ENCODE peak calls at places on chromosomes 11 and 22, in four cellular contexts. One of them, this sample, is unnamed.

GRCh38 chr22:23549198-23549595 is 30.9 kb downstream of the IGLL1 start:
- DNase-seq in CD8-positive, alpha-beta memory T cell: no peak
- DNase-seq in RWPE1: no peak
- DNase-seq in PC-9: no peak
- DNase-seq in this sample: no peak

GRCh38 chr11:73566977-73567755 is 30.7 kb downstream of the FAM168A start:
- DNase-seq in CD8-positive, alpha-beta memory T cell: no peak
- DNase-seq in RWPE1: no peak
- DNase-seq in PC-9: no peak
- DNase-seq in this sample: no peak

GRCh38 chr11:67522844-67523555 is at the start of gene CABP2:
- DNase-seq in CD8-positive, alpha-beta memory T cell: no peak
- DNase-seq in RWPE1: no peak
- DNase-seq in PC-9: no peak
- DNase-seq in this sample: no peak

GRCh38 chr11:21567628-21568290 is 625.1 kb upstream of the ANO5 start:
- DNase-seq in CD8-positive, alpha-beta memory T cell: no peak
- DNase-seq in RWPE1: no peak
- DNase-seq in PC-9: no peak
- DNase-seq in this sample: no peak

GRCh38 chr22:30104501-30105156 is 24.4 kb downstream of the HORMAD2 start:
- DNase-seq in CD8-positive, alpha-beta memory T cell: no peak
- DNase-seq in RWPE1: no peak
- DNase-seq in PC-9: no peak
- DNase-seq in this sample: no peak

GRCh38 chr22:42353883-42354727 is 78.1 kb downstream of the NFAM1 start:
- DNase-seq in CD8-positive, alpha-beta memory T cell: no peak
- DNase-seq in RWPE1: no peak
- DNase-seq in PC-9: no peak
- DNase-seq in this sample: no peak

GRCh38 chr22:50261615-50262459 is at the start of gene MAPK12:
- DNase-seq in CD8-positive, alpha-beta memory T cell: no peak
- DNase-seq in RWPE1: no peak
- DNase-seq in PC-9: no peak
- DNase-seq in this sample: no peak

GRCh38 chr22:28111501-28111900 is 192.4 kb upstream of the PITPNB start:
- DNase-seq in CD8-positive, alpha-beta memory T cell: no peak
- DNase-seq in RWPE1: no peak
- DNase-seq in PC-9: no peak
- DNase-seq in this sample: no peak

GRCh38 chr11:103749158-103749557 is 287.3 kb upstream of the DDI1 start:
- DNase-seq in CD8-positive, alpha-beta memory T cell: no peak
- DNase-seq in RWPE1: no peak
- DNase-seq in PC-9: no peak
- DNase-seq in this sample: no peak

GRCh38 chr11:92253945-92254344 is 29.3 kb downstream of the FAT3 start:
- DNase-seq in CD8-positive, alpha-beta memory T cell: no peak
- DNase-seq in RWPE1: no peak
- DNase-seq in PC-9: no peak
- DNase-seq in this sample: no peak

GRCh38 chr11:61162092-61162935 is 1.1 kb upstream of the VPS37C start:
- DNase-seq in CD8-positive, alpha-beta memory T cell: no peak
- DNase-seq in RWPE1: peak; percentile 66
- DNase-seq in PC-9: peak; percentile 77
- DNase-seq in this sample: peak; percentile 40

GRCh38 chr11:91972665-91973266 is 251.9 kb upstream of the FAT3 start:
- DNase-seq in CD8-positive, alpha-beta memory T cell: no peak
- DNase-seq in RWPE1: no peak
- DNase-seq in PC-9: no peak
- DNase-seq in this sample: peak; percentile 81

GRCh38 chr11:44952082-44952481 is 1.4 kb upstream of the TP53I11 start:
- DNase-seq in CD8-positive, alpha-beta memory T cell: no peak
- DNase-seq in RWPE1: no peak
- DNase-seq in PC-9: no peak
- DNase-seq in this sample: no peak

GRCh38 chr22:44448271-44448780 is 49.7 kb downstream of the RTL6 start:
- DNase-seq in CD8-positive, alpha-beta memory T cell: no peak
- DNase-seq in RWPE1: peak; percentile 65
- DNase-seq in PC-9: peak; percentile 94
- DNase-seq in this sample: peak; percentile 65